ENCODE peak calls at places on chromosome 13, in five cellular contexts. O, Q, C, A and W are unnamed samples.

GRCh38 chr13:98570929-98571372 is 6.0 kb downstream of the STK24 start:
- DNase-seq in O (no peak), Q (no peak), C (no peak), A (no peak), W (peak)

GRCh38 chr13:33328691-33329090 is 43.1 kb upstream of the STARD13 start:
- DNase-seq in O (no peak), Q (no peak), C (no peak), A (peak), W (no peak)

GRCh38 chr13:107271226-107271625 is 703.3 kb upstream of the ARGLU1 start:
- DNase-seq in O (no peak), Q (no peak), C (no peak), A (no peak), W (no peak)

GRCh38 chr13:55517312-55517711 is 1623.4 kb upstream of the PRR20A start:
- DNase-seq in O (no peak), Q (no peak), C (no peak), A (no peak), W (peak)

GRCh38 chr13:95608640-95609280 is 35.7 kb downstream of the DZIP1 start:
- DNase-seq in O (no peak), Q (no peak), C (no peak), A (peak), W (no peak)

GRCh38 chr13:99982741-99983400 is 1.3 kb downstream of the ZIC2 start:
- DNase-seq in O (no peak), Q (no peak), C (no peak), A (peak), W (no peak)

GRCh38 chr13:93320942-93321341 is 94.3 kb downstream of the GPC6 start:
- DNase-seq in O (no peak), Q (no peak), C (no peak), A (no peak), W (no peak)

GRCh38 chr13:46759861-46760260 is 37.1 kb downstream of the ESD start:
- DNase-seq in O (no peak), Q (no peak), C (no peak), A (no peak), W (no peak)

GRCh38 chr13:79485014-79485441 is 4.1 kb downstream of the NDFIP2 start:
- DNase-seq in O (peak), Q (no peak), C (no peak), A (no peak), W (peak)

GRCh38 chr13:95360052-95360451 is 58.8 kb upstream of the ABCC4 start:
- DNase-seq in O (no peak), Q (no peak), C (no peak), A (no peak), W (no peak)

GRCh38 chr13:32622827-32623226 is 36.6 kb downstream of the PDS5B start:
- DNase-seq in O (no peak), Q (no peak), C (no peak), A (no peak), W (peak)

DNA sequence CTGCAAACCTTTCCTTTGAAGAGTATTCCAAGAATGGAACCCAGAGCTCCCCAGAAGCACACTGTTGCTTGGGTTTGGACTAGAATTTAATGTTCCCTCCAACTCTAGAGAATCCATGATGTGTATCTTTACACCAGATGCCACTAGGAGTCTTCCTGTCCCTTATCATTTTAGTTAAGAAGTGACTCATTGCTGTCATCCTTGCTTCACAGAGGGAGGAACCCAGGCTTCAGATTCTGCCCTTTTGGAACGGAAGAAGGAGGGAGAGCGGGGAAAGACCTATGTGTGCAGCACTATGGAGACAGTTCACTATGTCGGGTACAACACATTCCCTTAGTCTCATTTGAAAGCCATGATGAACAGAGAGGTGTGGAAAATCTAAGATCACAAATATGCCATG is 2.1 kb upstream of the ATP12A start:
- DNase-seq in O (no peak), Q (no peak), C (no peak), A (no peak), W (no peak)
- TF ChIP-seq CTCF in O (no peak), Q (no peak), C (no peak), A (no peak), W (no peak)

GRCh38 chr13:110323172-110323851 is 16.2 kb downstream of the COL4A2 start:
- DNase-seq in O (no peak), Q (no peak), C (no peak), A (no peak), W (no peak)
- TF ChIP-seq CTCF in O (peak), Q (no peak), C (no peak), A (no peak), W (no peak)

GRCh38 chr13:31051999-31052398 is 109.7 kb downstream of the HSPH1 start:
- DNase-seq in O (no peak), Q (no peak), C (no peak), A (no peak), W (no peak)
- TF ChIP-seq CTCF in O (peak), Q (no peak), C (no peak), A (no peak), W (no peak)

DNA sequence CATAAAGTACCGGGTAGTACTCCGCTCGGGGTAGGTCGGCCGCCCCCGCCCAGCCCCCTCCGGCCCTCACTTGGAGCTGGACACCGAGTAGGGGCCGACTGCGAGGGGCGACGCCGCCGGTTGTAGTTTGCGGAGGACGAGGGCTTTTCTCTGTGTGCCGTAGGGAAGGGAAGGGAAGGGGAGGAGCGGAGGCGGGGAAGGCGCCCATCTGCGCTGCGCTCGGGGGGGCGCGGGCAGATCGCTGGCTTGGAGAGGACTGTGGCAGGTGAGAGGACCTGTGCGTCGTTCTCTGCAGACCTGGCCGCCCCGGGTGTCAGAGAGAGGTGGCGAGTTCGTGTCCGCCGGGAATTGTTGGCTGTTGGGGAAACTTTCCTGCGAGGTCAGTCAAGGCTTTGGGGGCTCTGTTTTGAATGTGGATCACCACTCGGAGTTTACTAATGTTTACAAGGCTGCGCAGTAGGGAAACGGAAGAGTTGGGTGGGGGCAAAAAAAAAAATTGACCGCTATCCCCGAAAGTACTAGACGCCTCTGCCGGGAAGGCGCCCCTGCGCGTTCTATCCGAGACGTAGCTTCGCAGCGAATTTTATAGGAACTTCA is 1.4 kb downstream of the ING1 start:
- DNase-seq in O (no peak), Q (peak), C (peak), A (peak), W (peak)
- TF ChIP-seq CTCF in O (no peak), Q (peak), C (no peak), A (peak), W (no peak)

DNA sequence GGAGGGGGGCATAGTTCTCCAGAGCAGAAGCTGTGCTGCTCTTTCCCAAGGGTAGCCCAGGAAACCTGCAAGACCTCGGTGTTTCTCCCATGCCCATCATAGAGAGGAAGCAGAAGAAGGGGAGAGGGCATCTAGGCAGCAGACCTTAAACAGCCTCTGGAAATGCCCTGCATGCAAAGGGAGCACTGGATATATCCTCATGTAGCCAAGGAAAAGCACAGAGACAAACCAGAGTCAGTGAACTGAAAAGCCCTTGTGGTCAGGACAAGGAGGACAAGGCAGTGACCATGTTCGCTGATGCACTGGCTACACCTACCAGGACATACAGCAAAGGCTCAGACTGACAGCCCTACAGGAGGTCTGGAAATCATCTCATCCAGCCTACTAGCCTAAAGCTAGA is 4.2 kb upstream of the TBC1D4 start:
- DNase-seq in O (no peak), Q (no peak), C (no peak), A (no peak), W (no peak)
- TF ChIP-seq CTCF in O (no peak), Q (no peak), C (no peak), A (no peak), W (no peak)